ENCODE peak calls at places on chromosomes 16 and 17, in four cellular contexts. One of them, this sample, is unnamed.
A peak's percentile ranks its signal among the peaks of the same experiment; 100 is the strongest.

GRCh38 chr16:30355954-30356308 is 823 bp upstream of the CD2BP2 start:
- DNase-seq in GM12878: no peak
- DNase-seq in HepG2: no peak
- DNase-seq in K562: no peak
- DNase-seq in this sample: no peak

GRCh38 chr16:85479972-85480726 is 133.0 kb upstream of the GSE1 start:
- DNase-seq in GM12878: no peak
- DNase-seq in HepG2: no peak
- DNase-seq in K562: no peak
- DNase-seq in this sample: peak; percentile 64

GRCh38 chr16:54447606-54448440 is 161.2 kb upstream of the IRX3 start:
- DNase-seq in GM12878: no peak
- DNase-seq in HepG2: no peak
- DNase-seq in K562: peak; percentile 72
- DNase-seq in this sample: no peak

GRCh38 chr16:11164482-11165270 is 91.3 kb downstream of the SOCS1 start:
- DNase-seq in GM12878: no peak
- DNase-seq in HepG2: no peak
- DNase-seq in K562: no peak
- DNase-seq in this sample: no peak

GRCh38 chr16:73048292-73049050 is 543 bp upstream of the ZFHX3 start:
- DNase-seq in GM12878: no peak
- DNase-seq in HepG2: peak; percentile 84
- DNase-seq in K562: no peak
- DNase-seq in this sample: no peak

GRCh38 chr17:181213-182163 is at the start of gene DOC2B:
- DNase-seq in GM12878: no peak
- DNase-seq in HepG2: no peak
- DNase-seq in K562: no peak
- DNase-seq in this sample: peak; percentile 54

GRCh38 chr17:6109541-6109940 is 39.4 kb downstream of the WSCD1 start:
- DNase-seq in GM12878: no peak
- DNase-seq in HepG2: no peak
- DNase-seq in K562: no peak
- DNase-seq in this sample: no peak

GRCh38 chr16:4175849-4176248 is 59.6 kb upstream of the ADCY9 start:
- DNase-seq in GM12878: no peak
- DNase-seq in HepG2: no peak
- DNase-seq in K562: no peak
- DNase-seq in this sample: no peak

GRCh38 chr17:80888276-80889160 is 103.1 kb upstream of the CHMP6 start:
- DNase-seq in GM12878: no peak
- DNase-seq in HepG2: no peak
- DNase-seq in K562: no peak
- DNase-seq in this sample: peak; percentile 8

GRCh38 chr16:65697516-65697915 is 575.7 kb upstream of the CDH11 start:
- DNase-seq in GM12878: no peak
- DNase-seq in HepG2: no peak
- DNase-seq in K562: no peak
- DNase-seq in this sample: no peak

GRCh38 chr16:27498916-27499658 is 50.6 kb downstream of the GTF3C1 start:
- DNase-seq in GM12878: no peak
- DNase-seq in HepG2: no peak
- DNase-seq in K562: no peak
- DNase-seq in this sample: no peak

GRCh38 chr17:39643271-39643670 is 6.3 kb downstream of the STARD3 start:
- DNase-seq in GM12878: no peak
- DNase-seq in HepG2: no peak
- DNase-seq in K562: no peak
- DNase-seq in this sample: no peak

GRCh38 chr16:11501583-11502138 is 85.1 kb downstream of the LITAF start:
- DNase-seq in GM12878: no peak
- DNase-seq in HepG2: no peak
- DNase-seq in K562: no peak
- DNase-seq in this sample: peak; percentile 74

GRCh38 chr17:58363457-58364185 is 11.6 kb upstream of the SUPT4H1 start:
- DNase-seq in GM12878: no peak
- DNase-seq in HepG2: no peak
- DNase-seq in K562: no peak
- DNase-seq in this sample: no peak

GRCh38 chr17:82489117-82489516 is 30.4 kb upstream of the FOXK2 start:
- DNase-seq in GM12878: no peak
- DNase-seq in HepG2: no peak
- DNase-seq in K562: no peak
- DNase-seq in this sample: no peak

GRCh38 chr17:7862692-7863437 is 5.1 kb downstream of the CYB5D1 start:
- DNase-seq in GM12878: no peak
- DNase-seq in HepG2: peak; percentile 91
- DNase-seq in K562: peak; percentile 45
- DNase-seq in this sample: peak; percentile 77

GRCh38 chr16:17031484-17032268 is 439.1 kb downstream of the XYLT1 start:
- DNase-seq in GM12878: no peak
- DNase-seq in HepG2: no peak
- DNase-seq in K562: no peak
- DNase-seq in this sample: no peak

GRCh38 chr16:30006095-30006473 is 4.7 kb downstream of the DOC2A start:
- DNase-seq in GM12878: no peak
- DNase-seq in HepG2: no peak
- DNase-seq in K562: no peak
- DNase-seq in this sample: no peak

GRCh38 chr16:15482068-15482747 is 47.8 kb downstream of the BMERB1 start:
- DNase-seq in GM12878: no peak
- DNase-seq in HepG2: peak; percentile 99
- DNase-seq in K562: peak; percentile 47
- DNase-seq in this sample: peak; percentile 34

GRCh38 chr16:74463888-74464287 is 42.6 kb upstream of the CLEC18B start:
- DNase-seq in GM12878: no peak
- DNase-seq in HepG2: no peak
- DNase-seq in K562: no peak
- DNase-seq in this sample: no peak

GRCh38 chr17:7479139-7479388 is 367 bp downstream of the ZBTB4 start:
- DNase-seq in GM12878: no peak
- DNase-seq in HepG2: no peak
- DNase-seq in K562: no peak
- DNase-seq in this sample: no peak

GRCh38 chr17:37024181-37024637 is 75.5 kb downstream of the AATF start:
- DNase-seq in GM12878: no peak
- DNase-seq in HepG2: no peak
- DNase-seq in K562: no peak
- DNase-seq in this sample: no peak

GRCh38 chr17:78568494-78569115 is 8.6 kb downstream of the DNAH17 start:
- DNase-seq in GM12878: no peak
- DNase-seq in HepG2: peak; percentile 54
- DNase-seq in K562: no peak
- DNase-seq in this sample: no peak

GRCh38 chr17:47937915-47938314 is 3.5 kb upstream of the PNPO start:
- DNase-seq in GM12878: no peak
- DNase-seq in HepG2: no peak
- DNase-seq in K562: no peak
- DNase-seq in this sample: no peak

GRCh38 chr17:39737761-39738567 is at the start of gene GRB7:
- DNase-seq in GM12878: no peak
- DNase-seq in HepG2: peak; percentile 56
- DNase-seq in K562: peak; percentile 71
- DNase-seq in this sample: peak; percentile 75

GRCh38 chr17:77217566-77217965 is 76.8 kb downstream of the SEC14L1 start:
- DNase-seq in GM12878: no peak
- DNase-seq in HepG2: no peak
- DNase-seq in K562: no peak
- DNase-seq in this sample: no peak
- TF ChIP-seq CREM in GM12878: no peak
- TF ChIP-seq CREM in HepG2: no peak
- TF ChIP-seq CREM in K562: no peak
- TF ChIP-seq CREM in this sample: no peak

GRCh38 chr17:16927641-16928321 is 44.1 kb downstream of the TNFRSF13B start:
- DNase-seq in GM12878: no peak
- DNase-seq in HepG2: no peak
- DNase-seq in K562: no peak
- DNase-seq in this sample: peak; percentile 6
- TF ChIP-seq CREM in GM12878: no peak
- TF ChIP-seq CREM in HepG2: no peak
- TF ChIP-seq CREM in K562: no peak
- TF ChIP-seq CREM in this sample: no peak

GRCh38 chr16:63983401-63983800 is 1138.5 kb downstream of the CDH11 start:
- DNase-seq in GM12878: no peak
- DNase-seq in HepG2: no peak
- DNase-seq in K562: no peak
- DNase-seq in this sample: no peak
- TF ChIP-seq CREM in GM12878: no peak
- TF ChIP-seq CREM in HepG2: no peak
- TF ChIP-seq CREM in K562: no peak
- TF ChIP-seq CREM in this sample: no peak

GRCh38 chr16:56682703-56683397 is 580 bp downstream of the MT1X start:
- DNase-seq in GM12878: no peak
- DNase-seq in HepG2: no peak
- DNase-seq in K562: no peak
- DNase-seq in this sample: no peak
- TF ChIP-seq CREM in GM12878: no peak
- TF ChIP-seq CREM in HepG2: no peak
- TF ChIP-seq CREM in K562: no peak
- TF ChIP-seq CREM in this sample: no peak

DNA sequence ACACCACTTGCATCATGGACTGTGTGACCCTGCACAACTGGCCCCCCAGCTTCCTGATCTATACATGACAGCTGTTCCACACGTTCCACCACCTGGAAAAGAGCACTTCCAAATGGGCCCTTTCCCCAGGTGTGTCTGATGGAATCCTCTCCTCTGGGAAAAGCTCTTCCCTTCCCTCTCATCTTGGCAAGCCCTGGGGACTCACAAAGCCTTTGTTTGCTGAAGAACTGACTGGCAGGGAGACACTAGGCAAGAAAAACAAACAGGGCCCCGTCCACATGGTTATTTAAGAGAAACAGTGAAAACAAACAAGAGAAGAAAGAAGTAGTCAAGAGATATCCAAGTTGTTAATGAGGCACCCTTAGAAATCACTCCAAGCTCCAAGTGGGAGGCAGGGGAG is 52.6 kb downstream of the C16orf95 start:
- DNase-seq in GM12878: no peak
- DNase-seq in HepG2: peak; percentile 46
- DNase-seq in K562: no peak
- DNase-seq in this sample: no peak
- TF ChIP-seq CREM in GM12878: no peak
- TF ChIP-seq CREM in HepG2: no peak
- TF ChIP-seq CREM in K562: no peak
- TF ChIP-seq CREM in this sample: no peak

DNA sequence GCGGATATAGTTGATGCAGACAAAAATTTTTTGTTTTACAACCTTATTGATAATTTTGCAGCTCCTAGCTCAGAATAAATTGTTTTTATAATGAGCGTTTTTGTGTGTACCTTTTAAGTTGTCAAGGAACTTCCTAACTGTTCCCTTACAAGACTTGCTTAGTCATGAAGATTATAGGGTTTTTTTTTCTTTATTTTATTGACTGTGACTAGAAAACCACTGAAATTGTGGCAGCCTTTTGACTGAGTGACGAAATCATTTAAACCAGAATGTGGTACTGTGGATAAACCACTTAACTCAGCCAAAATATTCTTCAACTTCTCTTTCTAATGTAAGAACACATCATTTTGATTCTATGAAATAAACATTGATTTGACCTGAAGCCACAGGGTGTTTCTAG is 40.8 kb upstream of the VPS4A start:
- DNase-seq in GM12878: no peak
- DNase-seq in HepG2: no peak
- DNase-seq in K562: no peak
- DNase-seq in this sample: no peak
- TF ChIP-seq CREM in GM12878: no peak
- TF ChIP-seq CREM in HepG2: no peak
- TF ChIP-seq CREM in K562: no peak
- TF ChIP-seq CREM in this sample: no peak

DNA sequence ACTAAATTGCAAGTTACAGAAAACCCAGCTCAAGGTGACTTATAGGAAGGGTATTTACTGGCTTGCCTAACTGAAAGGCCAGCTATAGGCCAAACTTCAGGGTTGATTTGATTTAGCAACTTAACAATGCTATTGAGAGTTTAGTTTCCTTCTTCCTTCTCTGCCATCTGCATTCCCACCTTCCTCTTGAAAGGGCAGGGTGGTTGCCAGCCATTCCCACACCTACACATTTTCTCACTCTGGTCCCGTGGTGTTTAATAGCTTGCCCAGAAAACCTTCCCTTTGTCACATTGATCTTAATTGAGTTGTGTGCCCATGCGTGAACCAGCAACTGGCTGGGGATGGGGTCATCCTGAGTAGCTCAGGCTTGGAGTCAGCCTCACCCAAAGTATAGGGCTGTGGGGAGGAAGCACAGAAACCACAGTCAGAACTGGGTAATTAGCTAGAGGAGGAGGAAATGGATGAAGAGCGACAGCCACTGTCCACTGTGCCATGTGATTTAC is 194.7 kb downstream of the SPECC1 start:
- DNase-seq in GM12878: peak; percentile 76
- DNase-seq in HepG2: no peak
- DNase-seq in K562: no peak
- DNase-seq in this sample: no peak
- TF ChIP-seq CREM in GM12878: no peak
- TF ChIP-seq CREM in HepG2: no peak
- TF ChIP-seq CREM in K562: no peak
- TF ChIP-seq CREM in this sample: no peak

GRCh38 chr16:19071811-19072777 is 4.7 kb downstream of the COQ7 start:
- DNase-seq in GM12878: no peak
- DNase-seq in HepG2: peak; percentile 75
- DNase-seq in K562: peak; percentile 46
- DNase-seq in this sample: peak; percentile 81
- TF ChIP-seq CREM in GM12878: no peak
- TF ChIP-seq CREM in HepG2: no peak
- TF ChIP-seq CREM in K562: no peak
- TF ChIP-seq CREM in this sample: no peak

GRCh38 chr16:58306327-58306726 is 11.5 kb upstream of the PRSS54 start:
- DNase-seq in GM12878: no peak
- DNase-seq in HepG2: peak; percentile 15
- DNase-seq in K562: no peak
- DNase-seq in this sample: peak; percentile 36
- TF ChIP-seq CREM in GM12878: no peak
- TF ChIP-seq CREM in HepG2: no peak
- TF ChIP-seq CREM in K562: no peak
- TF ChIP-seq CREM in this sample: no peak